ENCODE peak calls at places on chromosomes 6 and 20, in seven cellular contexts. N, G, Y, S, K, I and B are unnamed samples. For H3K4me1, the result is how much of the 10 kb centered on the place peaks cover.

GRCh38 chr6:166610104-166610503 is 16.9 kb downstream of the RPS6KA2 start:
- DNase-seq in S (no peak), Y (no peak), I (no peak), K (no peak), N (peak), G (no peak), B (no peak)

GRCh38 chr6:106082735-106083398 is 3.3 kb upstream of the PRDM1 start:
- DNase-seq in N (no peak), Y (peak), S (no peak), K (no peak), G (no peak), I (no peak), B (no peak)

GRCh38 chr6:83068628-83069027 is 1.2 kb downstream of the DOP1A start:
- DNase-seq in I (no peak), S (no peak), G (no peak), Y (no peak), K (no peak), N (no peak), B (no peak)

GRCh38 chr20:23078994-23079364 is 7.1 kb downstream of the CD93 start:
- DNase-seq in S (no peak), K (no peak), G (peak), Y (no peak), N (peak), I (no peak), B (no peak)

GRCh38 chr20:17227669-17228623 is 1.1 kb downstream of the PCSK2 start:
- DNase-seq in I (no peak), Y (no peak), S (no peak), N (peak), G (no peak), K (peak), B (peak)

GRCh38 chr20:17593902-17594301 is 24.0 kb downstream of the DSTN start:
- DNase-seq in S (no peak), G (no peak), Y (no peak), N (no peak), K (no peak), I (no peak), B (no peak)

GRCh38 chr6:20292905-20293304 is 80.6 kb upstream of the MBOAT1 start:
- DNase-seq in S (no peak), K (no peak), Y (no peak), N (no peak), G (no peak), I (no peak), B (no peak)

GRCh38 chr6:46011241-46012085 is 4.2 kb downstream of the CLIC5 start:
- DNase-seq in K (no peak), I (no peak), Y (no peak), N (no peak), S (no peak), G (no peak), B (no peak)

GRCh38 chr6:155219858-155220301 is 43.9 kb upstream of the CLDN20 start:
- DNase-seq in S (no peak), N (no peak), Y (no peak), G (no peak), K (no peak), I (no peak), B (no peak)

GRCh38 chr6:75249837-75250236 is 6.2 kb upstream of the COX7A2 start:
- DNase-seq in S (no peak), G (no peak), N (no peak), Y (no peak), I (no peak), K (no peak), B (no peak)

GRCh38 chr20:44051661-44052000 is 135.4 kb downstream of the JPH2 start:
- DNase-seq in K (peak), Y (peak), S (no peak), N (no peak), G (no peak), I (no peak), B (no peak)

GRCh38 chr6:170095273-170095976 is 195.5 kb downstream of the DLL1 start:
- DNase-seq in K (peak), S (peak), I (no peak), N (no peak), G (no peak), Y (no peak), B (no peak)

GRCh38 chr20:10231290-10231689 is 12.7 kb downstream of the SNAP25 start:
- DNase-seq in N (no peak), I (no peak), Y (no peak), S (no peak), G (no peak), K (no peak), B (no peak)

GRCh38 chr20:45470262-45470931 is 844 bp downstream of the WFDC2 start:
- DNase-seq in N (peak), Y (no peak), G (no peak), S (no peak), I (peak), K (peak), B (peak)

GRCh38 chr6:13573669-13574110 is 711 bp upstream of the SIRT5 start:
- DNase-seq in Y (no peak), K (peak), I (no peak), S (peak), N (peak), G (peak), B (peak)

GRCh38 chr6:113067612-113068262 is 720.6 kb downstream of the RFPL4B start:
- DNase-seq in N (no peak), I (no peak), Y (no peak), S (no peak), K (no peak), G (no peak), B (peak)

GRCh38 chr6:142885182-142885867 is 59.7 kb downstream of the HIVEP2 start:
- DNase-seq in N (peak), S (no peak), I (no peak), K (no peak), G (peak), Y (no peak), B (peak)

GRCh38 chr6:154951400-154952200 is 43.5 kb upstream of the TIAM2 start:
- DNase-seq in N (no peak), S (no peak), Y (no peak), G (no peak), K (no peak), I (no peak), B (no peak)

GRCh38 chr6:36717871-36718540 is 20.4 kb downstream of the RAB44 start:
- DNase-seq in K (peak), I (no peak), N (no peak), S (peak), G (no peak), Y (no peak), B (no peak)

GRCh38 chr6:10720229-10720959 is 2.5 kb upstream of the TMEM14C start:
- DNase-seq in Y (no peak), S (peak), K (peak), G (no peak), I (peak), N (no peak), B (no peak)

GRCh38 chr20:40843251-40843650 is 154.2 kb upstream of the MAFB start:
- DNase-seq in K (no peak), S (no peak), I (no peak), G (no peak), N (no peak), Y (no peak), B (no peak)

GRCh38 chr20:63383556-63383955 is 22.4 kb upstream of the CHRNA4 start:
- DNase-seq in I (no peak), G (no peak), N (no peak), Y (no peak), K (no peak), S (no peak), B (no peak)

GRCh38 chr6:12324096-12324495 is 33.9 kb downstream of the EDN1 start:
- DNase-seq in K (no peak), Y (no peak), N (no peak), S (no peak), G (peak), I (no peak), B (no peak)

GRCh38 chr6:52904562-52905279 is 4.8 kb downstream of the GSTA3 start:
- DNase-seq in K (no peak), G (peak), Y (no peak), S (no peak), I (no peak), N (peak), B (no peak)

GRCh38 chr6:90610291-90610670 is 23.4 kb upstream of the MAP3K7 start:
- DNase-seq in I (no peak), N (peak), S (no peak), G (no peak), Y (no peak), K (no peak), B (peak)

GRCh38 chr6:89413006-89413400 is 930 bp upstream of the RRAGD start:
- DNase-seq in S (no peak), G (no peak), K (no peak), Y (peak), I (no peak), N (no peak), B (no peak)

GRCh38 chr6:32883789-32884188 is 29.8 kb downstream of the PSMB9 start:
- DNase-seq in G (no peak), I (no peak), K (peak), S (no peak), N (peak), Y (no peak), B (peak)

GRCh38 chr6:36025932-36026327 is 1.5 kb upstream of the SLC26A8 start:
- DNase-seq in Y (no peak), G (no peak), N (peak), K (no peak), S (no peak), I (no peak), B (peak)

GRCh38 chr6:96110878-96111277 is 95.1 kb downstream of the FUT9 start:
- DNase-seq in Y (no peak), S (no peak), I (no peak), K (no peak), N (no peak), G (no peak), B (no peak)

GRCh38 chr20:62911701-62912280 is 14.5 kb downstream of the DIDO1 start:
- DNase-seq in S (no peak), Y (no peak), I (no peak), K (no peak), N (no peak), G (no peak), B (no peak)

GRCh38 chr20:11553603-11554002 is 364.1 kb upstream of the BTBD3 start:
- DNase-seq in N (no peak), S (no peak), G (peak), I (no peak), K (no peak), Y (no peak), B (no peak)

GRCh38 chr6:42782689-42783176 is 881 bp downstream of the BICRAL start:
- DNase-seq in N (peak), G (peak), S (peak), I (peak), K (peak), Y (peak), B (peak)

GRCh38 chr6:42783876-42784738 is 2.3 kb downstream of the BICRAL start:
- DNase-seq in S (no peak), K (no peak), G (no peak), Y (peak), I (no peak), N (no peak), B (no peak)

GRCh38 chr6:42784739-42785498 is 3.1 kb downstream of the BICRAL start:
- DNase-seq in S (no peak), N (no peak), K (no peak), I (no peak), G (no peak), Y (no peak), B (no peak)

GRCh38 chr6:42781811-42782688 is at the start of gene BICRAL:
- DNase-seq in K (peak), N (peak), S (peak), I (peak), Y (no peak), G (peak), B (peak)

DNA sequence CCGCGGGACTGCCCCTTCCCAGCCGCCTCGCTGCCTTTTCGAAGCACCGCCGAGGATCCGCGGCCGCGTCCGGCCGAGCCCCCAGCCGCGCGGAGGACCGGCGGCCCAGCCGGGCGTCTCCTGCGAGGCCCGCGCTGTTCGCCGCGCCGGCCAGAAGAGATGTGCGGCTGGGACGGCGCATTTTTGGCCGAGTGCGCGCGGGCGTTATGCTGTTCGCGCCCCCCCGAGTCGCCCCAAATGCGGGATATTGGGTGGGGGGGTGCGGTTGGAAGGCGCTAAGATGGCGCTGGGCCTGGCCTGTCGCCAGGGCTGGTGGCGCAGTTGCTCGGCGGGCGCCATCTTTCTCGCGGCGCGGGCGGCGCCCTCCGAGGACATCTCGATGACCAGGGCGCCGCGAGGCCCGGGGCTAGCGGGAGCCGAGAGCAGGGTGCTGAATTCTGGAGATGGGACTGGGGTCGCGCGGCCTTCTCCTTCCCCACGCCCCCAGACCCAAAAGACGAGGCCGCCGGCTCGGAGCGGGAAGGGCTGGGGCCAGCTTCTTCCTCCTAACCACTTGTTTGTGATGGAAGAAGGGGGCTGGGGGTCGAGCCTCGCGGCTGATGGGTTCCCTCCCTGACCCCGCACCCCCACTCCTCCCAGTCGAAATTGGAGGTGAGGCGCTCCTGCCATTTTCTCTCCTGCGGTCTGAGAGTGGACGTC is 1.5 kb downstream of the BICRAL start:
- DNase-seq in S (peak), I (peak), Y (peak), K (peak), G (peak), N (peak), B (peak)
- H3K4me1 ChIP-seq in S (under half), I (under half), Y (under half), K (under half), G (under half), N (under half), B (under half)

DNA sequence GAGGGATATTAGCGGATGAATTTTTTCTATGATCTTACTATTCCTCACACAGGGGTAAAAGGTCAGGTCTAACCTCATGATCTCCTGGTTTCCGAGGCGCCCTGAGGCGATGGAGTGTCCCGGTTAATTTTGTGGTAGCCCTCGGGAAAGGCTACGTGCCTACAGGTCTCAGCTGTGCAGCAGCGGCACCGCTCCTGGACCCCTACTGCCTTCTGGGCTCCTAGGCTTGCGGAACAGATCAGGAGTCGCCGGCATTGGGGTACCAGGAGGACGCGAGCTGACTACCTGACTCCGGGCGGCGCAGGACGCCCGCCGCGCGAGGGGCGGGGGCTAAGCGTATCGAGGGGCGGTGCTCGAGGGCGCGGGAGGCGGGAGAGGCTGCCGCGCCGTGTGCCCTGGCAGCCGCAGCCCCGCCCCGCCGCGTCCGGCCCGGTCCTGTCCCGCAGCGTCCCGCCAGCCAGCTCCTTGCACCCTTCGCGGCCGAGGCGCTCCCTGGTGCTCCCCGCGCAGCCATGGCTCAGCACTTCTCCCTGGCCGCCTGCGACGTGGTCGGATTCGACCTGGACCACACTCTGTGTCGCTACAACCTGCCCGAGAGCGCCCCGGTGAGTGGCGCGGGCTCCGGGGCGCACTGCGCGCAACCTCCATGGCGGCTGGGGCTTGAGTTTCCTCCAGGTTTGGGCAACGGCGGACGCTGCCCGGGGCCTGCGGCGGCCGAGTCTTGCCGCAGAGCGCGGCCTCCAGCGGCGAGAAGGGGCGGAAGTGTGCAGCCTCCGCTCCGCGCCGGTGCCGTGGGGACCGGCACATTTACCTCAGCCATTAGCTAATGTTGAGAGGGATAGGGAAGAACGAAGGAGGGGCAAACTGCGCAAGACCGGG is at the start of gene NT5DC1:
- DNase-seq in Y (peak), G (peak), K (peak), N (peak), S (peak), I (peak), B (peak)
- TF ChIP-seq CTCF in Y (peak), G (no peak), K (peak), N (peak), S (peak), I (peak), B (peak)

GRCh38 chr20:50658804-50659380 is 32.5 kb downstream of the RIPOR3 start:
- DNase-seq in Y (no peak), S (peak), N (no peak), K (no peak), G (no peak), I (no peak), B (peak)
- H3K4me1 ChIP-seq in Y (half or more), S (under half), N (under half), K (under half), G (under half), I (under half), B (under half)

DNA sequence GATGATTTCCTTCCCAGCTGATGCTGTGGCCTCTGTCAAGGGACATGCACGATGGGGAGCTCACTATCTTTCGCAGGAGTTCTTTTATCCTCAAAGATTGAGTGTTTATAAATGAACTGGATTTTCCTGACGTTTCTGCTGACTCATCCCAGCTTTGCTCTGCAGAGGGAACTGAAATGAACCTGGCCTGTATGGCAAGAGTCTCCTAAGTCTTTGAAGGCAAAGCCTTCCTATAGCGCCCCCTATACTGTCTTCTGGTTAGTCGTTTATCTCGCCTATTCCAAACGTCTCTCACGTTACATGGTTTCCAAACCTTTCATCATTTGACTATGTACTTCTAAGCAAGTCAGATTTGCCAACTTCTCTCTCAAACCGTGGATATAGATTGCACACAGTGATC is 565.3 kb downstream of the KIF16B start:
- DNase-seq in K (no peak), N (peak), G (peak), Y (no peak), I (no peak), S (no peak), B (no peak)
- TF ChIP-seq CTCF in K (no peak), N (peak), G (no peak), Y (no peak), I (peak), S (no peak), B (no peak)